ENCODE peak calls at places on chromosome 22, in six cellular contexts. X is astrocyte, T is fibroblast of lung, N is neural progenitor cell, W is lung, V is A549. E is an unnamed sample.

GRCh38 chr22:39185601-39186012 is 33.1 kb upstream of the CBX7 start:
- DNase-seq in X (no peak), T (peak), N (no peak), W (peak), V (no peak), E (no peak)

GRCh38 chr22:47063606-47064005 is 301.2 kb downstream of the TBC1D22A start:
- DNase-seq in X (no peak), T (no peak), N (no peak), W (no peak), V (no peak), E (no peak)

GRCh38 chr22:20970939-20971657 is 4.0 kb downstream of the AIFM3 start:
- DNase-seq in X (no peak), T (no peak), N (peak), W (no peak), V (no peak), E (no peak)

GRCh38 chr22:42984397-42984796 is 30.6 kb downstream of the PACSIN2 start:
- DNase-seq in X (no peak), T (no peak), N (no peak), W (no peak), V (no peak), E (no peak)

GRCh38 chr22:17920992-17921650 is 103.2 kb downstream of the MICAL3 start:
- DNase-seq in X (no peak), T (no peak), N (no peak), W (no peak), V (no peak), E (no peak)

GRCh38 chr22:17057959-17058814 is 26.6 kb upstream of the IL17RA start:
- DNase-seq in X (peak), T (peak), N (peak), W (peak), V (peak), E (peak)

GRCh38 chr22:47284822-47285221 is 522.4 kb downstream of the TBC1D22A start:
- DNase-seq in X (no peak), T (no peak), N (no peak), W (no peak), V (no peak), E (no peak)

GRCh38 chr22:26409705-26410376 is 19.2 kb upstream of the ASPHD2 start:
- DNase-seq in X (no peak), T (no peak), N (no peak), W (no peak), V (no peak), E (no peak)

GRCh38 chr22:39472570-39473556 is 16.1 kb downstream of the MGAT3 start:
- DNase-seq in X (no peak), T (no peak), N (no peak), W (peak), V (no peak), E (no peak)

GRCh38 chr22:17990942-17991341 is 33.4 kb downstream of the MICAL3 start:
- DNase-seq in X (no peak), T (no peak), N (no peak), W (no peak), V (no peak), E (no peak)

GRCh38 chr22:45830531-45831245 is 146.3 kb downstream of the WNT7B start:
- DNase-seq in X (peak), T (peak), N (no peak), W (no peak), V (peak), E (no peak)

GRCh38 chr22:45832180-45832579 is 144.8 kb downstream of the WNT7B start:
- DNase-seq in X (no peak), T (no peak), N (no peak), W (no peak), V (no peak), E (no peak)

GRCh38 chr22:45833613-45834012 is 143.3 kb downstream of the WNT7B start:
- DNase-seq in X (no peak), T (no peak), N (no peak), W (no peak), V (no peak), E (no peak)

GRCh38 chr22:45832959-45833580 is 143.9 kb downstream of the WNT7B start:
- DNase-seq in X (no peak), T (no peak), N (no peak), W (no peak), V (no peak), E (peak)

DNA sequence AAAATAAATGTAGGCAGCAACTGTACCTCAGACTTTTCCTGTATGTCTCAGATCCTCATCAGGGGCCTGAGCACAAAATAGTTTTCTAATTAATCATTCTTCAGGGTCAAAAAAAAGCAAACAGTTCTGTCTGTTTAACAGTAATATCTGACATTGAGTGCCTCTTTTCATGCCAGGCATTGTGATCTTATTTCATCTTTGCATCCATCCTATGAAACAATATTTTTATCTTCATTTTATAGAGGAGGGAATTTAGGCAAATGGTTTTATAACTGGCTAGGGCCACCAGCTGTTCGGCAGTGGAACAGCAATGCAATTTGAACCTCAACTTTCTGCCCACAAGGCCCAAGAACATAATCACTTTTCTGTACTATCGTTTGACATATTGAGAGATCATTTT is 145.6 kb downstream of the WNT7B start:
- DNase-seq in X (peak), T (peak), N (no peak), W (no peak), V (peak), E (peak)
- TF ChIP-seq CTCF in X (peak), T (peak), N (no peak), W (no peak), V (peak), E (no peak)

GRCh38 chr22:44292521-44292920 is 20.2 kb downstream of the SHISAL1 start:
- DNase-seq in X (no peak), T (no peak), N (no peak), W (no peak), V (no peak), E (no peak)
- H3K27ac ChIP-seq in X (no peak), T (no peak), N (no peak), W (no peak), V (no peak), E (no peak)

GRCh38 chr22:37126882-37127281 is 17.4 kb upstream of the TMPRSS6 start:
- DNase-seq in X (no peak), T (no peak), N (peak), W (no peak), V (no peak), E (no peak)
- TF ChIP-seq CTCF in X (no peak), T (no peak), N (peak), W (no peak), V (peak), E (no peak)

GRCh38 chr22:27892811-27893210 is 26.2 kb downstream of the PITPNB start:
- DNase-seq in X (no peak), T (no peak), N (no peak), W (no peak), V (no peak), E (no peak)
- H3K27ac ChIP-seq in X (no peak), T (no peak), N (no peak), W (no peak), V (no peak), E (no peak)

DNA sequence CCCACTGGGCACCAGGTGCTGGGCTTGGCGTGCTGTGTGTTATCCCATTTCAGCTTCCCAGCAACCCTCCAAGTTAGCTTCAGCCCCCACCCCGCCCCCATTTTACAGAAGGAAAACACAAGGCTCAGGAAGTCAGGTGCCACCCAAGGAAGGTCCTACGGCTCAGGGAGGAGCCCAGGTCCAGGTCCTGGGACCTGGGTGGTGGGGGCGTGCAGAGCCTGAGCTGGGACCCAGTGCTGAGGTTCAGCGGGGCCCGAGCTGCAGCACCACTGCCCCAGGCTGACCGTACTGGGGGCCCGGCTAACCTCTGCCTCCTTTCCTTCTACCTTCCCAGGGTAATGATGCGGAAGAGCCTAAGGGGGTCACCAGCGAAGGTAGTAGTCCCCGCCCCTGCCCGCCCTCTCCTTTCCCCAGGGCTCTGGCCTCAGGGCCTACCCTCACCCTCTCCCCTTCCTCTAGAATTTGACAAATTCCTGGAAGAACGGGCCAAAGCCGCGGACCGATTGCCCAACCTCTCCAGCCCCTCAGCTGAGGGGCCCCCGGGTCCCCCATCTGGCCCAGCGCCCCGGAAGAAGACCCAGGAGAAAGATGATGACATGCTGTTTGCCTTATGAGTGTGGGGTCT is 34.2 kb upstream of the HMOX1 start:
- DNase-seq in X (no peak), T (no peak), N (no peak), W (no peak), V (no peak), E (no peak)
- TF ChIP-seq CTCF in X (no peak), T (no peak), N (no peak), W (no peak), V (no peak), E (no peak)

GRCh38 chr22:28034145-28034759 is 115.2 kb upstream of the PITPNB start:
- DNase-seq in X (no peak), T (no peak), N (no peak), W (peak), V (no peak), E (no peak)
- H3K27ac ChIP-seq in X (no peak), T (no peak), N (no peak), W (peak), V (no peak), E (peak)

DNA sequence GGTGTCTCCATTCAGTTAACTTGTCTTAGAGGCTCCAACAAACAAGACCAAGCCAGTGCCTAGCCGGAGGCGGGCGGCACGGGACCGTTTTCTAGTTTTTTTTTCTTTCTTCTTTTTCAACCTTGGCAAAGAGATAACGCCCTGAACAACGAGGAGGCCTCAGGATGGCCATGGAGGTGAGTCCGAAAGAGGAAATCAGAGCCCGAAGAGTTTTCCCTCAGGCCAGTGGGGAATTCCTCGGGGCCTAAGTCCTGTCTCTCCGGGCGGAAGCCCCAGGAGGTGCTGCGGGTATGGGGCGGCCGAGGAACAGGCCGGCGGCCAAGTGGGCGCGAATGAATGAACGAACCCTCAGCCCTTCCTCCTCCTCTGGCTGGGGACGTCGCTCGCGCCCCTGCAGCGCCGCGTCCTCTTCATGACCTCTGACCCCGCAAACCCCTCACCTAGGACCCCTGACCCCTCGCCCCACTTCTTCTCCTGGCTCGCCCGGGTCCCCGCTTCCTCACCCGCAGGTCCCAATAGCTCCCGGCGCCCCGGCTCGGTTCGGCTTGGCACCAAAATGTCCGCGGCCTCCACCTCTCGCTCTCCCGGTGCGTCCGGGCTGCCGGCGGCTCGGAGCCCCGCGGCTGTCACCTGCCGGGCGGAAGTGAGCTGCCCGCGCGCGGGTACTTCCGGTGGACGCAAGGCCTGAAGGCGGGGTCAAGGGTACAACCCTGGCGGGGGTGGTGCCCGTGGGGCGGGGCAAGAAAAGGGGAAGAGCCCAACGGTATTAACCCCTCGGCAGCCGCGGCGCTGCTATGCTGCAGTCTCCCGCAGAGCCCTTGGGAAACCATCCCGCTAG is at the start of gene AP1B1:
- DNase-seq in X (peak), T (peak), N (peak), W (peak), V (peak), E (peak)
- TF ChIP-seq CTCF in X (no peak), T (no peak), N (no peak), W (no peak), V (no peak), E (no peak)